ENCODE peak calls at places on chromosomes 6 and 20, in eight cellular contexts. P is choroid plexus epithelial cell, G is pancreas, J is fibroblast of mammary gland, V is ovary, C is heart right ventricle, Y is colonic mucosa, F is mesendoderm. K is an unnamed sample.

GRCh38 chr6:70668499-70668812 is 773 bp downstream of the SMAP1 start:
- DNase-seq in V (no peak), C (peak; percentile 49), Y (peak; percentile 80), P (no peak), F (no peak), J (no peak), G (no peak), K (no peak)

GRCh38 chr6:30690403-30691207 is at the start of gene NRM:
- DNase-seq in V (peak; percentile 91), P (peak; percentile 74), F (peak; percentile 95), C (peak; percentile 92), G (peak; percentile 94), J (peak; percentile 78), Y (peak; percentile 91), K (peak; percentile 84)

GRCh38 chr20:4855097-4855496 is 133.4 kb downstream of the PRND start:
- DNase-seq in Y (no peak), J (no peak), P (no peak), G (no peak), C (no peak), F (no peak), V (no peak), K (no peak)

GRCh38 chr6:130743175-130743574 is 84.0 kb upstream of the SMLR1 start:
- DNase-seq in Y (no peak), C (no peak), J (no peak), P (no peak), F (peak; percentile 96), G (no peak), V (no peak), K (no peak)

GRCh38 chr6:81722503-81723223 is 29.8 kb downstream of the TENT5A start:
- DNase-seq in Y (no peak), G (no peak), V (no peak), J (peak; percentile 28), P (peak; percentile 23), C (no peak), F (no peak), K (no peak)

GRCh38 chr6:115190534-115190933 is 847.7 kb upstream of the HS3ST5 start:
- DNase-seq in F (no peak), C (no peak), Y (no peak), V (no peak), G (no peak), P (no peak), J (no peak), K (no peak)

GRCh38 chr6:88349511-88349910 is 183.4 kb upstream of the CNR1 start:
- DNase-seq in P (peak; percentile 66), J (peak; percentile 62), F (no peak), Y (no peak), C (no peak), V (no peak), G (no peak), K (peak; percentile 53)

GRCh38 chr20:8837396-8837795 is 231.5 kb upstream of the PLCB4 start:
- DNase-seq in P (peak; percentile 79), F (peak; percentile 18), J (peak; percentile 91), Y (no peak), G (no peak), V (no peak), C (no peak), K (peak; percentile 84)

GRCh38 chr20:25623736-25624499 is at the start of gene NANP:
- DNase-seq in V (peak; percentile 97), Y (peak; percentile 94), G (peak; percentile 97), F (peak; percentile 99), P (peak; percentile 99), J (peak; percentile 97), C (peak; percentile 97), K (peak; percentile 99)

GRCh38 chr6:139308936-139309603 is 17.3 kb upstream of the TXLNB start:
- DNase-seq in V (no peak), G (no peak), Y (peak; percentile 47), J (peak; percentile 72), P (peak; percentile 88), C (peak; percentile 23), F (no peak), K (peak; percentile 67)

GRCh38 chr6:129135421-129135820 is 252.5 kb downstream of the LAMA2 start:
- DNase-seq in Y (no peak), J (no peak), C (no peak), G (no peak), F (no peak), V (no peak), P (no peak), K (no peak)

GRCh38 chr6:144710207-144710606 is 425.1 kb downstream of the UTRN start:
- DNase-seq in F (peak; percentile 15), Y (no peak), C (no peak), P (peak; percentile 81), V (no peak), G (no peak), J (peak; percentile 89), K (peak; percentile 76)

GRCh38 chr6:67956352-67956751 is 678.7 kb upstream of the ADGRB3 start:
- DNase-seq in F (peak; percentile 37), P (no peak), V (no peak), C (no peak), J (no peak), Y (no peak), G (no peak), K (no peak)

GRCh38 chr6:108544586-108544985 is 16.1 kb upstream of the FOXO3 start:
- DNase-seq in C (no peak), Y (no peak), V (no peak), P (peak; percentile 38), G (no peak), J (no peak), F (peak; percentile 36), K (no peak)

GRCh38 chr6:118783931-118784528 is 109.9 kb upstream of the ASF1A start:
- DNase-seq in C (no peak), Y (peak; percentile 30), J (no peak), V (no peak), F (no peak), P (peak; percentile 12), G (no peak), K (no peak)

GRCh38 chr6:107115695-107116327 is 496 bp upstream of the BEND3 start:
- DNase-seq in J (no peak), Y (peak; percentile 71), C (peak; percentile 16), P (peak; percentile 32), F (peak; percentile 88), V (peak; percentile 44), G (peak; percentile 79), K (peak; percentile 29)

GRCh38 chr6:40244684-40245083 is 310.4 kb upstream of the MOCS1 start:
- DNase-seq in G (no peak), F (no peak), P (no peak), J (no peak), Y (no peak), C (no peak), V (no peak), K (no peak)

GRCh38 chr20:54167909-54168872 is 5.6 kb downstream of the CYP24A1 start:
- DNase-seq in C (no peak), V (no peak), F (no peak), P (no peak), Y (no peak), G (no peak), J (peak; percentile 47), K (peak; percentile 38)

GRCh38 chr20:2315440-2315778 is 19.6 kb downstream of the TGM3 start:
- DNase-seq in F (no peak), Y (no peak), C (no peak), J (no peak), P (no peak), V (no peak), G (peak; percentile 15), K (no peak)

GRCh38 chr20:23205656-23206055 is 119.5 kb upstream of the CD93 start:
- DNase-seq in Y (peak; percentile 65), F (no peak), G (no peak), J (peak; percentile 36), C (peak; percentile 85), P (no peak), V (no peak), K (peak; percentile 6)
- H3K4me3 ChIP-seq in Y (no peak overlapping the region), F (no peak overlapping the region), G (no peak overlapping the region), J (no peak overlapping the region), C (no peak overlapping the region), P (no peak overlapping the region), V (no peak overlapping the region), K (no peak overlapping the region)

GRCh38 chr6:41503841-41504525 is 42.2 kb upstream of the FOXP4 start:
- DNase-seq in Y (no peak), P (peak; percentile 60), G (peak; percentile 73), J (no peak), V (peak; percentile 70), F (peak; percentile 79), C (no peak), K (peak; percentile 67)

GRCh38 chr6:41504526-41505021 is 41.6 kb upstream of the FOXP4 start:
- DNase-seq in J (no peak), V (no peak), C (no peak), P (peak; percentile 69), G (no peak), F (peak; percentile 43), Y (peak; percentile 34), K (peak; percentile 57)

GRCh38 chr6:41502607-41503434 is 43.4 kb upstream of the FOXP4 start:
- DNase-seq in G (no peak), J (no peak), V (peak; percentile 65), C (peak; percentile 20), P (peak; percentile 64), F (peak; percentile 76), Y (peak; percentile 29), K (no peak)

GRCh38 chr6:41505084-41506049 is 40.8 kb upstream of the FOXP4 start:
- DNase-seq in J (peak; percentile 69), V (peak; percentile 94), F (peak; percentile 67), G (peak; percentile 80), Y (peak; percentile 74), C (peak; percentile 77), P (peak; percentile 92), K (peak; percentile 86)

GRCh38 chr6:41503435-41503768 is 42.8 kb upstream of the FOXP4 start:
- DNase-seq in P (no peak), F (no peak), V (no peak), Y (no peak), G (no peak), J (no peak), C (no peak), K (peak; percentile 44)
- H3K4me3 ChIP-seq in P (peak overlapping the region; percentile 39), F (no peak overlapping the region), V (peak overlapping the region; percentile 42), Y (no peak overlapping the region), G (no peak overlapping the region), J (no peak overlapping the region), C (peak overlapping the region; percentile 45), K (no peak overlapping the region)

DNA sequence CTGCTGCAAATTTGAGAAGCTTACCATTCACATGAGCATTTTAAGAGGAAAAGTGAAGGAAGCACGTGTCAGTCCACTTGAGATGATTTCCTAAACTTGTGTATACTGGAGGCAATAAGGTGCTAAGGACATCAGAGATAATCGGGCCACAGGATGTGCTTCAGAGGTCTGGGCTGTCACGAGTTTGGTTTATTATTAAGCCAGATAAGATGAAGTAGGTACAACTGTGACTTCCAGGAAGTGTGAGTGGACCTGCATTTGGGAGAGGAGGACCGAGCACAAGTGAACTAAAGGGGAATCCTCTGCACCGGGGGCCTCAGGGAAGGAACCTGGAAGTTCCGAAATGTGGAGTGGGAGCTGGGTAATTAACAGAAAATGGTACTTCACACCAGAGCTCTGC is 1.4 kb downstream of the SAMD5 start:
- DNase-seq in J (no peak), G (no peak), P (no peak), F (peak; percentile 6), C (no peak), Y (peak; percentile 47), V (no peak), K (no peak)
- H3K4me3 ChIP-seq in J (no peak overlapping the region), G (no peak overlapping the region), P (no peak overlapping the region), F (no peak overlapping the region), C (peak overlapping the region; percentile 73), Y (peak overlapping the region; percentile 83), V (no peak overlapping the region), K (peak overlapping the region; percentile 60)

GRCh38 chr20:38893485-38894090 is 32.6 kb upstream of the FAM83D start:
- DNase-seq in G (peak; percentile 92), P (peak; percentile 58), J (peak; percentile 34), F (peak; percentile 78), V (peak; percentile 60), C (peak; percentile 52), Y (peak; percentile 68), K (peak; percentile 31)
- H3K4me3 ChIP-seq in G (no peak overlapping the region), P (no peak overlapping the region), J (no peak overlapping the region), F (no peak overlapping the region), V (no peak overlapping the region), C (no peak overlapping the region), Y (peak overlapping the region; percentile 7), K (no peak overlapping the region)

GRCh38 chr6:36765943-36766648 is 68.5 kb downstream of the RAB44 start:
- DNase-seq in F (peak; percentile 83), V (peak; percentile 82), G (peak; percentile 87), P (peak; percentile 91), C (peak; percentile 83), Y (peak; percentile 87), J (peak; percentile 78), K (peak; percentile 81)
- H3K4me3 ChIP-seq in F (no peak overlapping the region), V (no peak overlapping the region), G (no peak overlapping the region), P (no peak overlapping the region), C (no peak overlapping the region), Y (no peak overlapping the region), J (no peak overlapping the region), K (no peak overlapping the region)

K was measured in astrocyte of the spinal cord.